ENCODE peak calls at places on chromosomes 16 and 17, in eight cellular contexts. D is choroid plexus epithelial cell, P is H7, J is mammary epithelial cell, G is IMR-90, K is AG04449, I is neural progenitor cell, X is SJSA1. T is an unnamed sample.

GRCh38 chr16:67298277-67298676 is 18.9 kb downstream of the PLEKHG4 start:
- DNase-seq in D (no peak), P (no peak), J (no peak), G (no peak), K (no peak), I (no peak), X (no peak), T (no peak)

GRCh38 chr16:89371968-89372634 is 118.3 kb downstream of the ANKRD11 start:
- DNase-seq in D (peak; percentile 69), P (peak; percentile 44), J (no peak), G (peak; percentile 65), K (no peak), I (no peak), X (no peak), T (no peak)

GRCh38 chr16:54928421-54929089 is 2.1 kb upstream of the IRX5 start:
- DNase-seq in D (no peak), P (peak; percentile 58), J (peak; percentile 58), G (no peak), K (no peak), I (peak; percentile 55), X (peak; percentile 79), T (peak; percentile 20)

GRCh38 chr16:2531371-2531695 is at the start of gene CEMP1:
- DNase-seq in D (no peak), P (peak; percentile 84), J (no peak), G (no peak), K (no peak), I (no peak), X (no peak), T (no peak)

GRCh38 chr17:15782809-15783208 is 50.7 kb downstream of the TBC1D26 start:
- DNase-seq in D (peak; percentile 74), P (peak; percentile 38), J (no peak), G (no peak), K (no peak), I (no peak), X (no peak), T (peak; percentile 51)

GRCh38 chr17:15247891-15248529 is 17.1 kb downstream of the PMP22 start:
- DNase-seq in D (no peak), P (peak; percentile 76), J (peak; percentile 83), G (no peak), K (no peak), I (peak; percentile 39), X (no peak), T (no peak)

GRCh38 chr17:65696739-65697394 is 135.4 kb upstream of the AXIN2 start:
- DNase-seq in D (peak; percentile 75), P (no peak), J (no peak), G (peak; percentile 65), K (peak; percentile 14), I (no peak), X (peak; percentile 68), T (peak; percentile 77)

GRCh38 chr17:77512062-77512946 is 371.5 kb downstream of the SEC14L1 start:
- DNase-seq in D (no peak), P (no peak), J (no peak), G (no peak), K (no peak), I (no peak), X (no peak), T (no peak)

GRCh38 chr17:1529863-1530262 is 13.5 kb upstream of the INPP5K start:
- DNase-seq in D (no peak), P (no peak), J (no peak), G (no peak), K (no peak), I (no peak), X (no peak), T (no peak)

GRCh38 chr17:79990051-79990592 is 45.5 kb downstream of the TBC1D16 start:
- DNase-seq in D (no peak), P (peak; percentile 55), J (no peak), G (no peak), K (no peak), I (no peak), X (no peak), T (no peak)

GRCh38 chr17:38735161-38735997 is 5.2 kb downstream of the CISD3 start:
- DNase-seq in D (no peak), P (peak; percentile 97), J (no peak), G (no peak), K (no peak), I (peak; percentile 82), X (peak; percentile 68), T (no peak)

GRCh38 chr16:22677024-22677830 is 136.7 kb upstream of the HS3ST2 start:
- DNase-seq in D (no peak), P (no peak), J (no peak), G (no peak), K (no peak), I (no peak), X (no peak), T (no peak)

GRCh38 chr16:2036200-2036966 is 9.7 kb downstream of the NHERF2 start:
- DNase-seq in D (no peak), P (no peak), J (no peak), G (no peak), K (no peak), I (no peak), X (no peak), T (no peak)

GRCh38 chr16:3669067-3669466 is 14.6 kb downstream of the DNASE1 start:
- DNase-seq in D (no peak), P (no peak), J (no peak), G (no peak), K (no peak), I (no peak), X (no peak), T (no peak)

GRCh38 chr17:8119575-8120519 is 1.5 kb upstream of the ALOXE3 start:
- DNase-seq in D (peak; percentile 95), P (peak; percentile 63), J (peak; percentile 94), G (peak; percentile 92), K (peak; percentile 80), I (peak; percentile 92), X (peak; percentile 87), T (peak; percentile 95)

GRCh38 chr16:46962629-46963028 is 10.8 kb downstream of the DNAJA2 start:
- DNase-seq in D (no peak), P (no peak), J (no peak), G (no peak), K (no peak), I (no peak), X (no peak), T (no peak)

DNA sequence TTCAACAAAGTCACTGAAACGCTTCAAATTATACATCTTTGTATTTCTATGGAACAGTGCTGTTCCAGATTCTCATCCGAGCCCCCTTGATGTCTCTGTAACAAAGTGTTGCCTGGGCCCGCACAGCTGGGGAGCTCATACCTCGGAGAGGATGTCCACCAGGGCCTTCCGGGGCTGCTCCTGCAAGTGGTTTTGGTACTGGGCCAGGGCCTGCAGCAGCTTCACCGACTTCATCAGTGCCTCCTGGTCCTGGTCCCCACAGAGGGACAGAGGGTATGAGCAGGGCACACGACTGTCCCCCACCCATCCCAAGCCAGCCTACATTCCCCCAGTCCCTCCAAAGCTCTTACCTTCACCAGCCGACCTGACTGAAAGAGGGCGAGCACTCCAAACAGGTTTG is 1.5 kb downstream of the MYBBP1A start:
- DNase-seq in D (no peak), P (no peak), J (no peak), G (no peak), K (no peak), I (no peak), X (no peak), T (no peak)
- H3K4me3 ChIP-seq in D (peak overlapping the region; percentile 95), P (no peak overlapping the region), J (peak overlapping the region; percentile 78), G (no peak overlapping the region), K (peak overlapping the region; percentile 99), I (no peak overlapping the region), X (no peak overlapping the region), T (peak overlapping the region; percentile 98)

DNA sequence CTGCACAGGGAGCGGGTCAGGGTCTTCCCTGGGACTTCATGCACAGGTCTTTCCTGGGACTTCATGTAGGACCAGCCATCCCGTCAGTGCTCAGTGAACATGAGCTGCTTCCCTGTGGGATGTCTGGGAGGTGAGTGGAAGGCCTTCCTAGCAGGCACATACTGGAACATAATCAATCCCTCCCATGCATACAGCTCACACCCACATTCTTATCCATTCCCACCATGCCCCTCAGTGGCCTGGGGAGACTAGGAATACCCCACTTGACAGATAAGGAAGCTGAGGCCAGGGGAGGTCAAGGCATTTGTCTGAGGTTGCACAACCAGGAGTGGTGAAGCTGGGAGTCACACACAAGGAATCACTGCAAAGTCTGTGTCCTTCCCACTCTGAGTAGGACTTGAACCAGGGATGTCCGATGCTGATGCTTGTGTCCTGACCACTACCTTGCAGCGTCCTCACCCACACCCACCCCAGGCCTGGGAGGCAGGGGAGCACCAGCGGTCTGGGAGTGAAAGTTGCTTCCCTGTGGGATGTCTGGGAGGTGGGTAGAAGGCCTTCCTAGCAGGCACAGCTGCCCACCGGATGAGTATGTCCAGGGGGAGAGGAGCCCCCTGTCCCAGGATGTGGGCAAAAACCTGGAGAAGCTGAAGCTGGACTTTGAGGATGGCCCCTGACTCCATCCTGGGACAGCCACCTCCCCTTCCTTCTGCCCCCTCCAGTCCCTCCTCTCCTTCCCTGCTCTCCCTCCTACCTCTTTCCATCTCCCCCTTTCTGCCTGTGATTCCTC is 1.0 kb upstream of the NLRC5 start:
- DNase-seq in D (peak; percentile 15), P (peak; percentile 58), J (no peak), G (peak; percentile 37), K (no peak), I (no peak), X (no peak), T (no peak)
- H3K4me3 ChIP-seq in D (peak overlapping the region; percentile 81), P (peak overlapping the region; percentile 56), J (peak overlapping the region; percentile 88), G (peak overlapping the region; percentile 69), K (peak overlapping the region; percentile 78), I (peak overlapping the region; percentile 48), X (peak overlapping the region; percentile 67), T (peak overlapping the region; percentile 81)

GRCh38 chr17:74635418-74635817 is 11.9 kb upstream of the CD300E start:
- DNase-seq in D (no peak), P (peak; percentile 55), J (no peak), G (no peak), K (no peak), I (peak; percentile 66), X (no peak), T (no peak)

GRCh38 chr17:74632597-74632996 is 9.1 kb upstream of the CD300E start:
- DNase-seq in D (no peak), P (no peak), J (no peak), G (no peak), K (no peak), I (no peak), X (no peak), T (no peak)

GRCh38 chr17:74633261-74633783 is 9.8 kb upstream of the CD300E start:
- DNase-seq in D (no peak), P (no peak), J (no peak), G (no peak), K (no peak), I (no peak), X (no peak), T (no peak)

GRCh38 chr17:74631468-74632195 is 8.1 kb upstream of the CD300E start:
- DNase-seq in D (peak; percentile 2), P (peak; percentile 38), J (no peak), G (no peak), K (no peak), I (no peak), X (no peak), T (no peak)

DNA sequence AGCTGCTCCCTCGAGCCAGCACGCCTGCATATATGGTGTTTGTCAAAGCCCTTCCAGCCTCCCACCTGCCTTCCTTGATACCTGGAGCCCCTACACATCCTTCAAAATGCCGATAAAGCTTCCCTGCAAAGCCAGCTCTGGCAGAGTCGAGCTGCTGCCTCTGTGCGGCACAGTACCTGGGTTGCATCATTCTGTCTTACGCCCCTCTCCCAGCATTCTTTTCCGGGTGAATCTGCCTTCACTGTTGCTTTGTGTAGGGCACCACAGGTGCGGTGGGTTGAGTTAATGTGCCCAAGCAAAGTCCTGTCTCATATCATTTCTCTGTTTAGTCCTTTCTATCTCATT is 8.6 kb upstream of the CD300E start:
- DNase-seq in D (no peak), P (peak; percentile 36), J (no peak), G (no peak), K (no peak), I (no peak), X (no peak), T (no peak)
- H3K4me3 ChIP-seq in D (no peak overlapping the region), P (no peak overlapping the region), J (no peak overlapping the region), G (no peak overlapping the region), K (no peak overlapping the region), I (no peak overlapping the region), X (no peak overlapping the region), T (no peak overlapping the region)

GRCh38 chr17:9488556-9488955 is 87.1 kb downstream of the STX8 start:
- DNase-seq in D (no peak), P (no peak), J (no peak), G (peak; percentile 32), K (no peak), I (no peak), X (no peak), T (peak; percentile 50)
- H3K4me3 ChIP-seq in D (no peak overlapping the region), P (no peak overlapping the region), J (no peak overlapping the region), G (no peak overlapping the region), K (no peak overlapping the region), I (no peak overlapping the region), X (no peak overlapping the region), T (no peak overlapping the region)

T was measured in astrocyte of the spinal cord.